ENCODE peak calls at places on chromosomes 4 and X, in eight cellular contexts. V is NCI-H2029 treated with DMSO at 0.1 percent for 48 hours; P is LHCN-M2; I is NCI-H345; U is KBM-7; O is stimulated activated CD4-positive, alpha-beta T cell treated with anti-CD3 and anti-CD28 coated beads, TNF-alpha, amount 100 ng/mL, for 4 hours; M is iPS-NIHi11; B is T-cell. X is an unnamed sample.

GRCh38 chrX:110276778-110277177 is 41.1 kb downstream of the AMMECR1 start:
- DNase-seq in V (no peak), P (no peak), I (no peak), U (peak), O (no peak), M (no peak), B (no peak), X (no peak)

GRCh38 chr4:149311076-149311475 is 504.6 kb downstream of the IQCM start:
- DNase-seq in V (no peak), P (peak), I (no peak), U (no peak), O (no peak), M (no peak), B (no peak), X (no peak)

GRCh38 chr4:81651500-81651899 is 179.8 kb upstream of the RASGEF1B start:
- DNase-seq in V (no peak), P (no peak), I (peak), U (peak), O (no peak), M (no peak), B (no peak), X (no peak)

GRCh38 chr4:82125170-82125862 is 248.5 kb downstream of the HNRNPD start:
- DNase-seq in V (no peak), P (no peak), I (no peak), U (no peak), O (no peak), M (no peak), B (no peak), X (no peak)

GRCh38 chr4:47968847-47969246 is 47.6 kb downstream of the CNGA1 start:
- DNase-seq in V (no peak), P (no peak), I (no peak), U (no peak), O (no peak), M (no peak), B (no peak), X (no peak)

GRCh38 chrX:101617211-101618191 is at the start of gene ARMCX6:
- DNase-seq in V (no peak), P (peak), I (peak), U (peak), O (no peak), M (peak), B (peak), X (peak)

GRCh38 chrX:136325377-136325776 is 24.6 kb downstream of the ADGRG4 start:
- DNase-seq in V (no peak), P (no peak), I (no peak), U (peak), O (no peak), M (no peak), B (no peak), X (no peak)

GRCh38 chrX:97797076-97797475 is 913.4 kb downstream of the RPA4 start:
- DNase-seq in V (no peak), P (no peak), I (no peak), U (no peak), O (no peak), M (no peak), B (no peak), X (no peak)

GRCh38 chr4:1939664-1940509 is 68.7 kb downstream of the NSD2 start:
- DNase-seq in V (peak), P (peak), I (peak), U (no peak), O (no peak), M (peak), B (no peak), X (peak)

GRCh38 chrX:56764153-56764974 is 35.3 kb downstream of the NBDY start:
- DNase-seq in V (no peak), P (peak), I (no peak), U (peak), O (no peak), M (peak), B (peak), X (peak)

GRCh38 chr4:166091914-166092510 is 219.0 kb downstream of the TLL1 start:
- DNase-seq in V (peak), P (peak), I (peak), U (peak), O (no peak), M (peak), B (no peak), X (peak)

GRCh38 chrX:100731441-100732281 is at the start of gene SYTL4:
- DNase-seq in V (no peak), P (peak), I (peak), U (peak), O (no peak), M (peak), B (no peak), X (no peak)

GRCh38 chrX:2609431-2610238 is 81.5 kb upstream of the CD99 start:
- DNase-seq in V (no peak), P (peak), I (no peak), U (peak), O (no peak), M (no peak), B (no peak), X (no peak)

GRCh38 chr4:185718578-185719492 is 93.2 kb downstream of the SORBS2 start:
- DNase-seq in V (no peak), P (no peak), I (no peak), U (no peak), O (no peak), M (no peak), B (no peak), X (no peak)

GRCh38 chr4:168803727-168804126 is 206.3 kb downstream of the CBR4 start:
- DNase-seq in V (no peak), P (peak), I (peak), U (no peak), O (no peak), M (peak), B (no peak), X (peak)

GRCh38 chrX:40299502-40300118 is 201.9 kb upstream of the BCOR start:
- DNase-seq in V (no peak), P (no peak), I (no peak), U (peak), O (no peak), M (no peak), B (no peak), X (no peak)

GRCh38 chrX:118117069-118117405 is 427 bp upstream of the KLHL13 start:
- DNase-seq in V (no peak), P (no peak), I (peak), U (peak), O (no peak), M (no peak), B (no peak), X (no peak)

GRCh38 chrX:69988955-69989394 is 60.8 kb downstream of the AWAT2 start:
- DNase-seq in V (no peak), P (no peak), I (no peak), U (no peak), O (no peak), M (no peak), B (no peak), X (no peak)

GRCh38 chrX:46647251-46647650 is 73.7 kb downstream of the CHST7 start:
- DNase-seq in V (no peak), P (peak), I (no peak), U (no peak), O (no peak), M (no peak), B (no peak), X (no peak)

GRCh38 chrX:94455782-94456181 is 781.8 kb downstream of the FAM133A start:
- DNase-seq in V (no peak), P (no peak), I (no peak), U (no peak), O (no peak), M (no peak), B (no peak), X (no peak)

GRCh38 chr4:159606835-159607234 is 504.0 kb downstream of the RAPGEF2 start:
- DNase-seq in V (no peak), P (peak), I (no peak), U (no peak), O (no peak), M (no peak), B (no peak), X (no peak)

GRCh38 chrX:115650916-115651315 is 89.9 kb downstream of the PLS3 start:
- DNase-seq in V (no peak), P (peak), I (peak), U (peak), O (no peak), M (peak), B (no peak), X (no peak)

GRCh38 chr4:99965674-99966350 is 15.7 kb upstream of the H2AZ1 start:
- DNase-seq in V (no peak), P (no peak), I (no peak), U (no peak), O (no peak), M (no peak), B (no peak), X (no peak)

GRCh38 chr4:120517966-120518365 is 404.6 kb downstream of the PRDM5 start:
- DNase-seq in V (peak), P (peak), I (no peak), U (peak), O (no peak), M (peak), B (no peak), X (peak)

GRCh38 chr4:47551682-47552081 is 66.6 kb downstream of the ATP10D start:
- DNase-seq in V (no peak), P (peak), I (no peak), U (no peak), O (no peak), M (no peak), B (no peak), X (no peak)

GRCh38 chr4:11428701-11429571 is at the start of gene HS3ST1:
- DNase-seq in V (peak), P (peak), I (peak), U (no peak), O (peak), M (peak), B (no peak), X (no peak)

GRCh38 chr4:39900966-39901365 is 76.7 kb downstream of the PDS5A start:
- DNase-seq in V (no peak), P (peak), I (no peak), U (no peak), O (no peak), M (no peak), B (no peak), X (no peak)

GRCh38 chr4:54165438-54165837 is 63.7 kb upstream of the PDGFRA start:
- DNase-seq in V (no peak), P (peak), I (no peak), U (no peak), O (no peak), M (peak), B (no peak), X (peak)

GRCh38 chr4:126748736-126749135 is 884.0 kb upstream of the INTU start:
- DNase-seq in V (no peak), P (peak), I (no peak), U (no peak), O (no peak), M (no peak), B (no peak), X (no peak)

GRCh38 chr4:6909970-6910339 is 329 bp downstream of the TBC1D14 start:
- DNase-seq in V (no peak), P (no peak), I (no peak), U (no peak), O (peak), M (no peak), B (no peak), X (no peak)

GRCh38 chrX:130085551-130085986 is 24.7 kb downstream of the ELF4 start:
- DNase-seq in V (no peak), P (peak), I (no peak), U (no peak), O (no peak), M (no peak), B (no peak), X (no peak)

GRCh38 chrX:115894087-115894486 is 276.5 kb upstream of the AGTR2 start:
- DNase-seq in V (peak), P (peak), I (no peak), U (peak), O (no peak), M (no peak), B (no peak), X (no peak)

GRCh38 chr4:86947494-86948120 is 12.8 kb downstream of the AFF1 start:
- DNase-seq in V (no peak), P (no peak), I (no peak), U (no peak), O (no peak), M (no peak), B (no peak), X (no peak)

GRCh38 chr4:100190643-100191600 is 654 bp upstream of the DDIT4L start:
- DNase-seq in V (no peak), P (no peak), I (peak), U (no peak), O (no peak), M (no peak), B (no peak), X (no peak)

GRCh38 chrX:49656554-49656953 is 39.2 kb downstream of the PAGE1 start:
- DNase-seq in V (no peak), P (no peak), I (no peak), U (no peak), O (no peak), M (no peak), B (no peak), X (no peak)

GRCh38 chrX:128020701-128021100 is 31.5 kb downstream of the ACTRT1 start:
- DNase-seq in V (no peak), P (no peak), I (no peak), U (no peak), O (no peak), M (peak), B (no peak), X (no peak)

GRCh38 chrX:31580227-31580626 is 508.4 kb upstream of the FTHL17 start:
- DNase-seq in V (no peak), P (peak), I (peak), U (no peak), O (no peak), M (no peak), B (no peak), X (no peak)

GRCh38 chrX:2589186-2590020 is 88.6 kb upstream of the DHRSX start:
- DNase-seq in V (no peak), P (no peak), I (no peak), U (no peak), O (no peak), M (no peak), B (no peak), X (no peak)

X was measured in HFF-Myc.